ENCODE peak calls at places on chromosome 3, in five cellular contexts. O is MM.1S, E is fibroblast of the aortic adventitia, P is mammary epithelial cell, U is choroid plexus epithelial cell. V is an unnamed sample.

GRCh38 chr3:54358969-54359648 is 236.8 kb downstream of the CACNA2D3 start:
- DNase-seq in P (no peak), O (no peak), E (no peak), U (no peak), V (no peak)

GRCh38 chr3:68033850-68034249 is 379.4 kb upstream of the SUCLG2 start:
- DNase-seq in E (no peak), P (no peak), U (no peak), O (no peak), V (no peak)

GRCh38 chr3:129942296-129942695 is 32.2 kb upstream of the TRH start:
- DNase-seq in E (peak; percentile 64), P (peak; percentile 38), U (peak; percentile 74), O (peak; percentile 40), V (peak; percentile 72)

GRCh38 chr3:141414141-141414689 is 45.9 kb downstream of the ZBTB38 start:
- DNase-seq in P (no peak), U (peak; percentile 53), E (peak; percentile 79), O (no peak), V (no peak)

GRCh38 chr3:63845215-63845614 is 18.4 kb downstream of the THOC7 start:
- DNase-seq in U (no peak), O (no peak), P (no peak), E (no peak), V (no peak)

GRCh38 chr3:194212869-194213320 is 76.9 kb downstream of the HES1 start:
- DNase-seq in U (no peak), P (no peak), E (no peak), O (no peak), V (no peak)

GRCh38 chr3:23923786-23924185 is 6.9 kb downstream of the RPL15 start:
- DNase-seq in U (peak; percentile 85), E (peak; percentile 49), O (no peak), P (no peak), V (no peak)

GRCh38 chr3:190855151-190855550 is 7.3 kb downstream of the GMNC start:
- DNase-seq in E (no peak), U (no peak), P (no peak), O (no peak), V (no peak)

GRCh38 chr3:186425788-186426730 is 64.0 kb upstream of the DGKG start:
- DNase-seq in O (no peak), P (peak; percentile 45), U (peak; percentile 89), E (peak; percentile 54), V (peak; percentile 39)

GRCh38 chr3:31253782-31254181 is 278.9 kb upstream of the STT3B start:
- DNase-seq in O (no peak), P (no peak), U (peak; percentile 56), E (no peak), V (no peak)

GRCh38 chr3:37216597-37217097 is 42.3 kb upstream of the LRRFIP2 start:
- DNase-seq in P (no peak), O (no peak), U (no peak), E (no peak), V (no peak)

GRCh38 chr3:194327414-194328079 is 23.6 kb downstream of the CPN2 start:
- DNase-seq in U (no peak), P (peak; percentile 28), E (peak; percentile 41), O (no peak), V (no peak)

GRCh38 chr3:126399348-126399730 is 4.6 kb downstream of the CFAP100 start:
- DNase-seq in U (no peak), E (no peak), P (peak; percentile 11), O (peak; percentile 71), V (peak; percentile 51)

GRCh38 chr3:126396536-126396935 is 1.8 kb downstream of the CFAP100 start:
- DNase-seq in P (no peak), O (no peak), U (no peak), E (no peak), V (no peak)

GRCh38 chr3:126398423-126399347 is 4.0 kb downstream of the CFAP100 start:
- DNase-seq in O (peak; percentile 40), P (no peak), U (no peak), E (no peak), V (no peak)

GRCh38 chr3:126395846-126396513 is 1.3 kb downstream of the CFAP100 start:
- DNase-seq in P (no peak), U (no peak), E (no peak), O (no peak), V (no peak)

GRCh38 chr3:126397610-126398422 is 3.1 kb downstream of the CFAP100 start:
- DNase-seq in U (no peak), O (no peak), P (no peak), E (no peak), V (no peak)
- TF ChIP-seq CTCF in U (no peak), O (no peak), P (no peak), E (no peak), V (no peak)

GRCh38 chr3:50885491-50885890 is 210.8 kb downstream of the DOCK3 start:
- DNase-seq in E (no peak), U (no peak), P (peak; percentile 9), O (no peak), V (no peak)
- TF ChIP-seq CTCF in E (no peak), U (no peak), P (peak; percentile 46), O (no peak), V (no peak)

DNA sequence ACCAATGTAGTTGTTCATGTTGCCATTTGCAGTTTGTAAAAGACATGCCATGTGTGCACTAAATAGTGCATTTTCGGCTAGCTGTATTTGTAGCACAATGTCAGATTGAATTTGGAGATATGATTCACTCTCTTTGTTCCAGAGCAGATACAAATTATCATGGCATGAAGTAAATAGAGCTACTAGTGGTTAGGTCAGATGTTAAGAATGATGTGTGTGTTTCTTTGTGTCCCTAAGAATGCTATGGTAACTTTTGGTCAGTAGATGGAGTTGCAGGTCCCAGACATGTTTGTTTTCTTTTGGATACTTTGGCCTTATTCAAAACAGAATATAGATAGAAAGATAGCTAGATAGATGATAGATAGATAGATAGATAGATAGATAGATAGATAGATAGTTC is 595.8 kb downstream of the NLGN1 start:
- DNase-seq in U (peak; percentile 61), P (peak; percentile 11), E (peak; percentile 49), O (no peak), V (peak; percentile 2)
- TF ChIP-seq CTCF in U (peak; percentile 46), P (peak; percentile 47), E (peak; percentile 49), O (peak; percentile 37), V (no peak)

DNA sequence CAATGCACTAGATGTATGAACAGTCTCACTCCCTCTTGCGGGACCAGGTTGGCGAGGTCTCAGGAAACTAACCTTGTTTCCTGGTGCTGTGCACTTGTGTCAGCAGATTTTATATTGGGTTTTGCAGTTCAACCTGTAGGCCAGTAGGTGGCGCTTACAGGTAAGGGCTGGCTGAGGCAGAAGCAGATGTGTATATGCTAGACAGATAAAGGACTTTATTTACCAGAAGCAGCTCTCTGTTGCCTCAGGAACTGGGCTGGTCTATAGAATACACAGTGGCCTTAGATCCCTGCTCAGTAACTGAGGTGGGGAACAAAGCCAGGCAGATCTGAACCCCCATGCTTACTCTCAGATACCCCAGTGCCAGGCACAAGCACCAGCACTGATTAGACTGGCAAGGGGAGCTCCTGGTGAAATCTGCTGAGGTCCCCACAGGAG is 296.8 kb downstream of the DOCK3 start:
- DNase-seq in P (peak; percentile 53), O (peak; percentile 87), E (peak; percentile 51), U (peak; percentile 72), V (peak; percentile 71)
- TF ChIP-seq CTCF in P (peak; percentile 88), O (peak; percentile 95), E (peak; percentile 84), U (peak; percentile 88), V (peak; percentile 79)